ENCODE peak calls at places on chromosome 9, in five cellular contexts. O, U, E, H and G are unnamed samples.

GRCh38 chr9:77839459-77840140 is 191.5 kb upstream of the GNA14 start:
- DNase-seq in O (no peak), U (no peak), E (peak; percentile 47), H (no peak), G (no peak)

GRCh38 chr9:31574006-31574750 is 810.3 kb upstream of the ACO1 start:
- DNase-seq in O (no peak), U (no peak), E (no peak), H (no peak), G (no peak)

GRCh38 chr9:136668983-136669790 is 6.5 kb downstream of the EGFL7 start:
- DNase-seq in O (no peak), U (no peak), E (peak; percentile 53), H (no peak), G (no peak)

GRCh38 chr9:92180669-92181181 is 65.5 kb upstream of the SPTLC1 start:
- DNase-seq in O (no peak), U (no peak), E (peak; percentile 96), H (peak; percentile 16), G (no peak)

GRCh38 chr9:81030027-81030426 is 659.3 kb downstream of the TLE1 start:
- DNase-seq in O (no peak), U (no peak), E (no peak), H (no peak), G (no peak)

GRCh38 chr9:119283118-119283794 is 86.0 kb downstream of the BRINP1 start:
- DNase-seq in O (peak; percentile 59), U (no peak), E (peak; percentile 61), H (peak; percentile 52), G (no peak)

GRCh38 chr9:103997861-103998370 is 96.2 kb upstream of the SMC2 start:
- DNase-seq in O (no peak), U (no peak), E (no peak), H (no peak), G (no peak)

GRCh38 chr9:89864257-89864656 is 259.4 kb downstream of the GADD45G start:
- DNase-seq in O (no peak), U (no peak), E (no peak), H (no peak), G (no peak)

GRCh38 chr9:132609829-132610228 is 27.4 kb downstream of the BARHL1 start:
- DNase-seq in O (no peak), U (no peak), E (peak; percentile 85), H (no peak), G (no peak)

GRCh38 chr9:100602302-100602930 is 24.5 kb downstream of the CAVIN4 start:
- DNase-seq in O (no peak), U (no peak), E (peak; percentile 55), H (peak; percentile 51), G (peak; percentile 20)

GRCh38 chr9:135865531-135865930 is 41.8 kb downstream of the CAMSAP1 start:
- DNase-seq in O (no peak), U (no peak), E (no peak), H (no peak), G (no peak)

GRCh38 chr9:103999375-104000062 is 94.6 kb upstream of the SMC2 start:
- DNase-seq in O (no peak), U (no peak), E (no peak), H (peak; percentile 11), G (no peak)

GRCh38 chr9:78062710-78063109 is 31.1 kb upstream of the GNAQ start:
- DNase-seq in O (no peak), U (no peak), E (no peak), H (no peak), G (no peak)

GRCh38 chr9:138052635-138053320 is 175.2 kb downstream of the CACNA1B start:
- DNase-seq in O (no peak), U (no peak), E (no peak), H (no peak), G (no peak)

GRCh38 chr9:3868466-3868865 is 342.7 kb upstream of the RFX3 start:
- DNase-seq in O (no peak), U (no peak), E (peak; percentile 17), H (no peak), G (no peak)

GRCh38 chr9:6897207-6897822 is 139.5 kb downstream of the KDM4C start:
- DNase-seq in O (no peak), U (no peak), E (no peak), H (no peak), G (no peak)

GRCh38 chr9:68595868-68596267 is 55.2 kb upstream of the TMEM252 start:
- DNase-seq in O (no peak), U (no peak), E (no peak), H (no peak), G (no peak)

GRCh38 chr9:128099932-128100491 is 27.5 kb downstream of the PTGES2 start:
- DNase-seq in O (no peak), U (peak; percentile 49), E (no peak), H (no peak), G (no peak)

GRCh38 chr9:117523531-117524153 is 108.8 kb upstream of the ASTN2 start:
- DNase-seq in O (no peak), U (no peak), E (no peak), H (no peak), G (no peak)

GRCh38 chr9:129633207-129633606 is 7.2 kb downstream of the NTMT1 start:
- DNase-seq in O (no peak), U (no peak), E (no peak), H (no peak), G (no peak)

GRCh38 chr9:16664211-16664610 is 206.3 kb downstream of the BNC2 start:
- DNase-seq in O (no peak), U (no peak), E (no peak), H (no peak), G (no peak)

GRCh38 chr9:113705938-113706519 is 170.1 kb upstream of the ZNF618 start:
- DNase-seq in O (no peak), U (no peak), E (no peak), H (no peak), G (no peak)

GRCh38 chr9:3992924-3993323 is 306.9 kb downstream of the GLIS3 start:
- DNase-seq in O (no peak), U (no peak), E (peak; percentile 37), H (no peak), G (no peak)

GRCh38 chr9:86901511-86901910 is 45.8 kb downstream of the GAS1 start:
- DNase-seq in O (no peak), U (no peak), E (no peak), H (no peak), G (no peak)

GRCh38 chr9:15570769-15571168 is 17.9 kb downstream of the CCDC171 start:
- DNase-seq in O (no peak), U (no peak), E (no peak), H (no peak), G (no peak)

GRCh38 chr9:35948451-35948850 is 9.5 kb downstream of the OR2S2 start:
- DNase-seq in O (no peak), U (no peak), E (no peak), H (no peak), G (no peak)

GRCh38 chr9:38036359-38037084 is 32.5 kb downstream of the SHB start:
- DNase-seq in O (no peak), U (no peak), E (peak; percentile 82), H (no peak), G (no peak)

GRCh38 chr9:118088075-118088474 is 383.9 kb downstream of the TLR4 start:
- DNase-seq in O (no peak), U (no peak), E (no peak), H (no peak), G (no peak)

GRCh38 chr9:35603506-35603985 is 1.5 kb upstream of the TESK1 start:
- DNase-seq in O (peak; percentile 51), U (peak; percentile 20), E (peak; percentile 83), H (no peak), G (peak; percentile 34)

GRCh38 chr9:99389087-99390033 is 167.3 kb downstream of the SEC61B start:
- DNase-seq in O (no peak), U (no peak), E (no peak), H (no peak), G (no peak)